ENCODE peak calls at places on chromosomes 12 and 14, in four cellular contexts. F, M, A and T are unnamed samples.

GRCh38 chr14:32201816-32202467 is at the start of gene RNU6-7:
- DNase-seq in M (no peak), F (peak), A (peak), T (peak)

GRCh38 chr14:68694516-68695235 is 98.2 kb downstream of the ZFP36L1 start:
- DNase-seq in A (peak), F (no peak), M (no peak), T (no peak)

GRCh38 chr12:5479761-5480160 is 47.9 kb downstream of the NTF3 start:
- DNase-seq in M (no peak), F (no peak), A (no peak), T (no peak)

GRCh38 chr12:94272280-94272679 is 123.9 kb downstream of the PLXNC1 start:
- DNase-seq in F (no peak), M (no peak), A (no peak), T (no peak)

GRCh38 chr12:70982991-70983390 is 62.5 kb upstream of the PTPRR start:
- DNase-seq in F (no peak), M (no peak), A (peak), T (no peak)

GRCh38 chr14:101721951-101722661 is 39.4 kb upstream of the PPP2R5C start:
- DNase-seq in A (no peak), M (peak), F (no peak), T (peak)

GRCh38 chr14:63614964-63615363 is 26.7 kb downstream of the WDR89 start:
- DNase-seq in A (peak), M (no peak), F (no peak), T (peak)

GRCh38 chr14:75861161-75861621 is 120.6 kb downstream of the TGFB3 start:
- DNase-seq in M (no peak), A (peak), F (no peak), T (peak)

GRCh38 chr12:47152095-47152494 is 72.3 kb upstream of the AMIGO2 start:
- DNase-seq in F (no peak), M (no peak), A (no peak), T (no peak)

GRCh38 chr12:66003951-66004350 is 126.6 kb downstream of the LLPH start:
- DNase-seq in A (no peak), F (no peak), M (no peak), T (no peak)

GRCh38 chr12:14995583-14996425 is 23.0 kb downstream of the PDE6H start:
- DNase-seq in F (peak), A (peak), M (no peak), T (peak)

GRCh38 chr12:6639151-6639773 is 3.5 kb upstream of the LPAR5 start:
- DNase-seq in M (no peak), A (no peak), F (peak), T (no peak)

DNA sequence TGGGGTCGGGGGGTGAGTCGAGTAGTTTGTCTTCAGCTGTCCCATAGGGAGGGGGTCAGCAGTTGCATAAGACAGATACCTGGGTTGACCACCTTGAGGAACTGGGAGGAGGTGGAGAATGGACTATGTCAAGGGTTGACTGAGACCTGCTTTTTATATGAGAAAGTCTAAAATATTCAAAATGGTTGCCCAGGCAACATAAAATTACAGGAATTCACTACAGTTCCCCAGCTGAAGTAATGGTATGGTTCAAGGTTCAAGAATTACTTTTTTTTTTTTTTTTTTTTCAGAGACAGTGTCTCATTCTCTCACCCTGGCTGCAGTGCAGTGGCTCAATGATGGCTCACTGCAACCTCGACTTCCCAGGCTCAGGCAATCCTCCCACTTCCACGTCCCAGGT is 5.1 kb upstream of the TCHP start:
- DNase-seq in M (no peak), A (no peak), F (no peak), T (no peak)
- H3K9ac ChIP-seq in M (no peak), A (no peak), F (no peak), T (no peak)

GRCh38 chr12:54379401-54380201 is 4.9 kb downstream of the ZNF385A start:
- DNase-seq in A (peak), M (peak), F (peak), T (peak)
- H3K4me3 ChIP-seq in A (peak), M (peak), F (peak), T (peak)

GRCh38 chr14:73026243-73026844 is 562 bp downstream of the ZFYVE1 start:
- DNase-seq in M (no peak), A (no peak), F (no peak), T (no peak)

GRCh38 chr14:73027546-73027945 is 640 bp upstream of the ZFYVE1 start:
- DNase-seq in A (no peak), M (no peak), F (no peak), T (no peak)

GRCh38 chr14:73027984-73028383 is 1.1 kb upstream of the ZFYVE1 start:
- DNase-seq in A (no peak), F (no peak), M (no peak), T (no peak)

GRCh38 chr14:73025544-73025943 is 1.4 kb downstream of the ZFYVE1 start:
- DNase-seq in A (peak), M (no peak), F (no peak), T (peak)

GRCh38 chr14:73026845-73027542 is at the start of gene ZFYVE1:
- DNase-seq in M (peak), F (peak), A (peak), T (peak)
- H3K9ac ChIP-seq in M (peak), F (peak), A (peak), T (peak)

DNA sequence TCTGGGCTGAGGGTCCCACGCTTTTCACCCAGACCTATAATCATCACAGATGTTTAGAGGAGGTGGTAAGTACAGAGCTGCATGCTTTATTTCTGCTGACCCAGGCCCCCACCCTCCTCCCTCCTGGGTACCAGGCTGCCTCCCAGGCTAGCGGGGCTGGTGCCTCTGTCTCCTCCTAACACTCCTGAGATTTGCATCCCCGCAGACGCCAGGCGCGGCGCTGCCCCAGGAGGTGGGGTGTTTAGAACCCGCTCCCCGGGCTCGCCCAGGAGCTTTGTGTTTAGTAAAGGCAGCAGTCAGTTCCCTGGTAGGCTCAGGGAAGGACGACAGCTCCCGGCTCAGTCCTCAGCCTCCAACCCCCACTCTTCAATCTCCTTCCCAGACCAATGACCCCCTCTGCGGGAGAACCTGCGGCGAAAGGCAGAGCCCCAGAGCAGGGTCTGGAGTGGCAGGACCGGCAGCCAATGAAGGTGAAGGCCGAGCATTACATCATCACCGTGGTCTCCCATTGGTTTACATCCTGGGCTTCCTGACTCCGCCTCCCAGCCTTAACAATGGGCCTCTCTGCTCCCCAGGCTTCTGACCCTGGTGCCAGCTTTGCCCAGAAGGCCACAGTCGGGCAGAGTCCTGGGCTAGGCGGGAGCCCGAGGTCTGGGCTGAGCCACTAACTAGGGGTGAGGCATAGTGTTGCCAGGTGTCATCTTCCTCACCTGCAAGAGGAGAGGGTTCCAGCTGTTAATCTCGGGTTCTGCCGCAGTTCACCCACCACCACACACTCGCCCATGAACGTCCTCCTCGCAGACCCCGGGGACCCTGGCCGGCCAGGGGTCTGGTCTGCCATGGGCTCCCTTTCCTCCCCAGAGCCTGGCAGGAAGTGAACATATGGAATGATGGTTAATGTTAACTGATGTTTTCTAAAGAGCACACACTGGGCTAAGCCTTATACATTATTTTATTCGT is 57.5 kb downstream of the CALM1 start:
- DNase-seq in A (peak), M (peak), F (peak), T (peak)
- H3K4me3 ChIP-seq in A (no peak), M (no peak), F (peak), T (no peak)

GRCh38 chr14:55336691-55337090 is 65.5 kb downstream of the FBXO34 start:
- DNase-seq in F (no peak), A (no peak), M (no peak), T (no peak)

GRCh38 chr14:55336161-55336560 is 64.9 kb downstream of the FBXO34 start:
- DNase-seq in A (no peak), M (no peak), F (no peak), T (peak)

GRCh38 chr14:55333785-55334485 is 62.7 kb downstream of the FBXO34 start:
- DNase-seq in M (no peak), F (no peak), A (peak), T (peak)

GRCh38 chr14:55329999-55330710 is 58.9 kb downstream of the FBXO34 start:
- DNase-seq in M (no peak), A (peak), F (no peak), T (peak)

GRCh38 chr14:55332654-55333570 is 61.7 kb downstream of the FBXO34 start:
- DNase-seq in F (no peak), M (no peak), A (no peak), T (no peak)
- H3K9ac ChIP-seq in F (no peak), M (no peak), A (no peak), T (no peak)

DNA sequence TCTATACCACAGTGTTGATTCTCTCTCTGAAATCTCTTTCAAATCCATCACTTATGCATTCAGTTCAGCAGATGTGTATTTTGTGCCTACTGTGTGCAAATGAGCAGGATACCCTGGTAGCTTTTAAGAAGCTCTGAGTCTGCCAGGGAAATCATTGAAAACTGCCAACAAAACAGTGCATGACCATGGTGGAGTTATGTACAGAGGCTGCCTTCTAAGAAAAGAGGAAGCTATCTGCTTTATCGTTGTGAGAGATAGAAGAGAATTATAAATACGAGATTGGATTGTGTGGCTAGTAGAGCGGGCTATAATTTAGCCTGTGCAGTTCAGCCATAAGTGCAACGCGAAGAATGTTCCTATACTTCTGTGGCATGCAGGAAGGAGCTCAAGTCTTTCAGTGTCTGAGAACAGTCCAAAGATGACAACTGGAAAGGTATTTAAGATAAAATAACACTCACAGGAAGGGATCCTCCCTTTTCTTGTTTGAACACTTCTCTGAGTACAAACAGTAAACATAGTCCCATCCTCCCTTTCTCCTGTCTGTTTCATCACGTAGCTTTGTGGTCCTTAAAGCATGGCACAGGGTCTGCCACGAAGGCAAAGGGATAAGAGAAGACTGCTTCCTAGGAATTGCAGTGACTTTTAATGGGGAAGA is 4.4 kb downstream of the DIP2B start:
- DNase-seq in M (no peak), A (no peak), F (no peak), T (no peak)
- H3K4me3 ChIP-seq in M (no peak), A (no peak), F (no peak), T (no peak)

GRCh38 chr14:99244299-99244959 is 27.6 kb downstream of the BCL11B start:
- DNase-seq in F (no peak), M (no peak), A (no peak), T (no peak)

GRCh38 chr14:99245541-99246511 is 26.2 kb downstream of the BCL11B start:
- DNase-seq in M (no peak), F (no peak), A (no peak), T (no peak)

GRCh38 chr14:99242816-99243795 is 28.9 kb downstream of the BCL11B start:
- DNase-seq in A (no peak), F (no peak), M (no peak), T (no peak)

GRCh38 chr14:99246536-99247083 is 25.4 kb downstream of the BCL11B start:
- DNase-seq in A (no peak), M (no peak), F (no peak), T (no peak)

GRCh38 chr14:99244960-99245340 is 27.0 kb downstream of the BCL11B start:
- DNase-seq in A (no peak), M (no peak), F (no peak), T (no peak)
- H3K9ac ChIP-seq in A (no peak), M (no peak), F (no peak), T (no peak)

GRCh38 chr12:45988259-45988658 is 2.1 kb downstream of the SCAF11 start:
- DNase-seq in A (peak), F (no peak), M (no peak), T (peak)
- H3K4me3 ChIP-seq in A (peak), F (peak), M (peak), T (peak)

GRCh38 chr12:113846275-113846674 is 119.8 kb downstream of the RBM19 start:
- DNase-seq in A (no peak), F (no peak), M (no peak), T (no peak)

GRCh38 chr12:113846883-113847282 is 119.2 kb downstream of the RBM19 start:
- DNase-seq in F (no peak), M (no peak), A (no peak), T (no peak)

GRCh38 chr12:113841786-113842185 is 124.3 kb downstream of the RBM19 start:
- DNase-seq in M (no peak), A (no peak), F (no peak), T (no peak)

GRCh38 chr12:113842699-113843098 is 123.4 kb downstream of the RBM19 start:
- DNase-seq in M (no peak), A (no peak), F (no peak), T (no peak)

DNA sequence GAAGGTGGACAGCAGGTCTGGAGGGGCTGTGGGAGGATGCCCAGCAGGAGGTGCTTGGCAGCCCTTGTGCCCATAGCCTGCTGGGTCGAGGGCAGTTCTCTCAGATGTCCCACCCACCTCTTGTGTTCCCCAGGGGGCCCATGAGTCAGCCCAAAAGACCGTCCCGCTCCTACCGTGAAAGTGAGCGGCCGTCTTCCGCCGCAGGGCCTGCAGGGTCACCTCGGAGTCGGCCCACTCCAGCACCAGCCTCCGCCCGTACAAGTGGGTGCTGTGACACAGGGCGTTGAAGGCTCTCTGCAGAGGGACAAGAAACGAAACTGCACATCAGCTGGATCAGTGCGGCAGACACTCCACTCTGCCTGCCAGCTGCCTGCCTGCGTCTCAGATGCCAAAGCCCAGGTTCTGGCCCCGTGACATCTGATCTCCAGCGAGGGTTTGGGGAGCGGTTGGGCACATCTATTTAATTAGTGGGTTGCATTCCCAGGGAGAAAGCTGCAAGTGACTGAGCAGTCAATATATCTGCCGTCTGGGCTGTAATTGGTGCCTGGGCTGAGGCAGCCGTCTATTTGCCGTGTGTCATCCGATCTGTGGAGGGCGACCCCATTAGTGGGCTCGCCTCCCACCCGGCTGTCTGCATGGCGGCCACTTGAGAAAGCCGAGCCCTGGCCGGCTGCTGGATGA is 121.5 kb downstream of the RBM19 start:
- DNase-seq in F (no peak), M (no peak), A (no peak), T (no peak)
- H3K9ac ChIP-seq in F (no peak), M (no peak), A (no peak), T (no peak)